ENCODE peak calls at places on chromosome 21, in eight cellular contexts. D is upper lobe of right lung; Q is GM23338; U is left ventricle myocardium inferior; Y is right cardiac atrium; X is heart right ventricle; R is tibial artery; V is CD8-positive, alpha-beta T cell. L is an unnamed sample. For H3K4me1, the result is how much of the 10 kb centered on the place peaks cover.

GRCh38 chr21:28016571-28016970 is 976.1 kb downstream of the LTN1 start:
- DNase-seq in D (no peak), Q (no peak), U (no peak), Y (no peak), X (no peak), R (no peak), V (no peak), L (no peak)

GRCh38 chr21:42305707-42306147 is 9.5 kb downstream of the TFF3 start:
- DNase-seq in D (no peak), Q (no peak), U (no peak), Y (no peak), X (no peak), R (peak), V (no peak), L (no peak)

GRCh38 chr21:27622636-27623035 is 655.7 kb upstream of the ADAMTS5 start:
- DNase-seq in D (no peak), Q (no peak), U (no peak), Y (no peak), X (no peak), R (no peak), V (no peak), L (no peak)

GRCh38 chr21:32476661-32477423 is 64.3 kb downstream of the EVA1C start:
- DNase-seq in D (no peak), Q (no peak), U (no peak), Y (no peak), X (no peak), R (no peak), V (no peak), L (no peak)

GRCh38 chr21:15031790-15032357 is 32.9 kb downstream of the NRIP1 start:
- DNase-seq in D (no peak), Q (no peak), U (no peak), Y (no peak), X (no peak), R (no peak), V (no peak), L (peak)

GRCh38 chr21:26776320-26777021 is 68.7 kb downstream of the ADAMTS1 start:
- DNase-seq in D (no peak), Q (no peak), U (no peak), Y (no peak), X (no peak), R (no peak), V (no peak), L (peak)

GRCh38 chr21:14901482-14901958 is 163.3 kb downstream of the NRIP1 start:
- DNase-seq in D (no peak), Q (no peak), U (no peak), Y (no peak), X (no peak), R (no peak), V (no peak), L (peak)

GRCh38 chr21:27419153-27419552 is 452.3 kb upstream of the ADAMTS5 start:
- DNase-seq in D (no peak), Q (no peak), U (no peak), Y (no peak), X (no peak), R (no peak), V (no peak), L (no peak)

GRCh38 chr21:25461730-25462129 is 145.6 kb downstream of the MRPL39 start:
- DNase-seq in D (no peak), Q (no peak), U (no peak), Y (no peak), X (no peak), R (no peak), V (no peak), L (no peak)

GRCh38 chr21:22556829-22557228 is 1558.6 kb downstream of the NCAM2 start:
- DNase-seq in D (no peak), Q (no peak), U (no peak), Y (no peak), X (no peak), R (no peak), V (no peak), L (no peak)

GRCh38 chr21:16071082-16071481 is 341.3 kb downstream of the USP25 start:
- DNase-seq in D (no peak), Q (peak), U (no peak), Y (no peak), X (no peak), R (no peak), V (no peak), L (no peak)

GRCh38 chr21:36035381-36035791 is 24.9 kb downstream of the SETD4 start:
- DNase-seq in D (no peak), Q (peak), U (no peak), Y (no peak), X (no peak), R (no peak), V (no peak), L (no peak)

GRCh38 chr21:42141643-42142042 is 70.5 kb downstream of the UMODL1 start:
- DNase-seq in D (no peak), Q (no peak), U (no peak), Y (no peak), X (no peak), R (no peak), V (no peak), L (no peak)

GRCh38 chr21:42239556-42239955 is 20.6 kb downstream of the ABCG1 start:
- DNase-seq in D (no peak), Q (no peak), U (peak), Y (no peak), X (no peak), R (no peak), V (no peak), L (no peak)

GRCh38 chr21:14074177-14074576 is 136.6 kb downstream of the LIPI start:
- DNase-seq in D (no peak), Q (no peak), U (no peak), Y (no peak), X (no peak), R (no peak), V (no peak), L (no peak)

GRCh38 chr21:17612565-17613241 is at the start of gene BTG3:
- DNase-seq in D (peak), Q (peak), U (peak), Y (peak), X (peak), R (peak), V (peak), L (no peak)

GRCh38 chr21:32371913-32372314 is 20.9 kb downstream of the URB1 start:
- DNase-seq in D (no peak), Q (no peak), U (no peak), Y (no peak), X (peak), R (no peak), V (no peak), L (peak)

GRCh38 chr21:35007348-35007747 is 41.8 kb downstream of the RUNX1 start:
- DNase-seq in D (no peak), Q (no peak), U (no peak), Y (no peak), X (no peak), R (no peak), V (no peak), L (no peak)

GRCh38 chr21:35005825-35006224 is 43.3 kb downstream of the RUNX1 start:
- DNase-seq in D (no peak), Q (no peak), U (no peak), Y (no peak), X (peak), R (no peak), V (no peak), L (no peak)

GRCh38 chr21:35006771-35007170 is 42.3 kb downstream of the RUNX1 start:
- DNase-seq in D (no peak), Q (no peak), U (no peak), Y (no peak), X (no peak), R (no peak), V (no peak), L (no peak)

GRCh38 chr21:35005077-35005476 is 44.0 kb downstream of the RUNX1 start:
- DNase-seq in D (no peak), Q (no peak), U (no peak), Y (no peak), X (no peak), R (no peak), V (no peak), L (no peak)

GRCh38 chr21:35006248-35006647 is 42.9 kb downstream of the RUNX1 start:
- DNase-seq in D (no peak), Q (no peak), U (no peak), Y (no peak), X (no peak), R (no peak), V (no peak), L (no peak)
- H3K4me1 ChIP-seq in D (under half), Q (under half), U (under half), Y (under half), X (under half), R (under half), V (half or more), L (under half)

GRCh38 chr21:44862869-44863685 is 10.4 kb downstream of the PTTG1IP start:
- DNase-seq in D (peak), Q (no peak), U (no peak), Y (no peak), X (no peak), R (no peak), V (no peak), L (no peak)

GRCh38 chr21:44866780-44867179 is 6.7 kb downstream of the PTTG1IP start:
- DNase-seq in D (peak), Q (no peak), U (no peak), Y (no peak), X (no peak), R (no peak), V (no peak), L (no peak)

GRCh38 chr21:44867999-44868700 is 5.3 kb downstream of the PTTG1IP start:
- DNase-seq in D (peak), Q (no peak), U (no peak), Y (no peak), X (no peak), R (no peak), V (peak), L (no peak)

GRCh38 chr21:44867464-44867863 is 6.0 kb downstream of the PTTG1IP start:
- DNase-seq in D (peak), Q (no peak), U (no peak), Y (no peak), X (no peak), R (no peak), V (no peak), L (no peak)

GRCh38 chr21:44865561-44866280 is 7.8 kb downstream of the PTTG1IP start:
- DNase-seq in D (peak), Q (no peak), U (no peak), Y (no peak), X (no peak), R (no peak), V (no peak), L (no peak)
- H3K27ac ChIP-seq in D (peak), Q (no peak), U (peak), Y (peak), X (no peak), R (peak), V (no peak), L (no peak)

GRCh38 chr21:37450385-37451044 is 83.9 kb downstream of the DYRK1A start:
- DNase-seq in D (no peak), Q (no peak), U (no peak), Y (no peak), X (no peak), R (no peak), V (no peak), L (peak)

GRCh38 chr21:37452222-37452621 is 85.6 kb downstream of the DYRK1A start:
- DNase-seq in D (no peak), Q (no peak), U (peak), Y (peak), X (peak), R (no peak), V (no peak), L (peak)

GRCh38 chr21:37447288-37447936 is 80.8 kb downstream of the DYRK1A start:
- DNase-seq in D (no peak), Q (no peak), U (no peak), Y (no peak), X (no peak), R (no peak), V (no peak), L (no peak)

GRCh38 chr21:37451446-37451845 is 84.9 kb downstream of the DYRK1A start:
- DNase-seq in D (no peak), Q (no peak), U (no peak), Y (no peak), X (no peak), R (no peak), V (no peak), L (no peak)

GRCh38 chr21:37449302-37449937 is 82.8 kb downstream of the DYRK1A start:
- DNase-seq in D (no peak), Q (no peak), U (no peak), Y (no peak), X (no peak), R (no peak), V (no peak), L (no peak)
- H3K4me1 ChIP-seq in D (under half), Q (half or more), U (half or more), Y (under half), X (half or more), R (under half), V (under half), L (under half)

GRCh38 chr21:39175665-39176064 is 7.6 kb downstream of the PSMG1 start:
- DNase-seq in D (no peak), Q (no peak), U (no peak), Y (no peak), X (no peak), R (no peak), V (no peak), L (no peak)
- H3K27ac ChIP-seq in D (no peak), Q (peak), U (no peak), Y (no peak), X (no peak), R (no peak), V (no peak), L (no peak)

DNA sequence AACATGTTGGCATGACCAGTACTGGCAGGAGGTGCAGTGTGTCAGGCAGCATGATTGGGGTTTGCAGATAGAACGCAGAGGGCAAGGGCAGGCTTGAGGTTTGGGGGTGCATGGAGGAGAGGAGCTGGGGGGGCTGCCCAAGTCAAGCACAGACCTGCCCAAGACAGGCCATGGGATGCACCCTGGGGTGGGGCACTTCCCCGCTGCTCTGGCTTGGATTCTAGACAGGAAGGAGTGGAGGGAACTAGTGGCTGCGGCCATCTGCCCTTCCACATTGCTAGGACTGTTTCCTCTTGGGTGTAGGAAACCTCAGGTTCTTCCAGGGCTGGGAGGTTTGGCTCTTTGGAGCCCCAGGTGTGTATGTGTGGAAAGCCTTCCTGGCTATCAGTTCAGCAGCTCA is 3.0 kb downstream of the PDXK start:
- DNase-seq in D (no peak), Q (no peak), U (no peak), Y (peak), X (no peak), R (no peak), V (no peak), L (no peak)
- H3K4me1 ChIP-seq in D (half or more), Q (under half), U (half or more), Y (under half), X (under half), R (under half), V (under half), L (under half)

L was measured in foreskin keratinocyte.